ENCODE peak calls at places on chromosomes 4 and X, in six cellular contexts. One of them, this sample, is unnamed.

GRCh38 chr4:62661821-62662220 is 1461.7 kb downstream of the ADGRL3 start:
- DNase-seq in heart left ventricle: no peak
- DNase-seq in NB4: no peak
- DNase-seq in stomach: no peak
- DNase-seq in tibial nerve: no peak
- DNase-seq in H1: no peak
- DNase-seq in this sample: no peak

GRCh38 chr4:94567811-94568210 is 116.1 kb downstream of the PDLIM5 start:
- DNase-seq in heart left ventricle: no peak
- DNase-seq in NB4: no peak
- DNase-seq in stomach: no peak
- DNase-seq in tibial nerve: no peak
- DNase-seq in H1: no peak
- DNase-seq in this sample: no peak

GRCh38 chr4:142547974-142548373 is 298.1 kb downstream of the INPP4B start:
- DNase-seq in heart left ventricle: no peak
- DNase-seq in NB4: no peak
- DNase-seq in stomach: no peak
- DNase-seq in tibial nerve: no peak
- DNase-seq in H1: no peak
- DNase-seq in this sample: no peak

GRCh38 chrX:45324941-45325340 is 124.3 kb upstream of the DIPK2B start:
- DNase-seq in heart left ventricle: no peak
- DNase-seq in NB4: no peak
- DNase-seq in stomach: no peak
- DNase-seq in tibial nerve: no peak
- DNase-seq in H1: no peak
- DNase-seq in this sample: no peak

GRCh38 chr4:63169836-63170235 is 1239.4 kb downstream of the TECRL start:
- DNase-seq in heart left ventricle: no peak
- DNase-seq in NB4: no peak
- DNase-seq in stomach: no peak
- DNase-seq in tibial nerve: no peak
- DNase-seq in H1: no peak
- DNase-seq in this sample: no peak

GRCh38 chr4:169238445-169238844 is 32.3 kb downstream of the SH3RF1 start:
- DNase-seq in heart left ventricle: no peak
- DNase-seq in NB4: no peak
- DNase-seq in stomach: no peak
- DNase-seq in tibial nerve: no peak
- DNase-seq in H1: no peak
- DNase-seq in this sample: no peak

GRCh38 chr4:87419578-87420249 is 2.7 kb upstream of the NUDT9 start:
- DNase-seq in heart left ventricle: no peak
- DNase-seq in NB4: no peak
- DNase-seq in stomach: no peak
- DNase-seq in tibial nerve: no peak
- DNase-seq in H1: no peak
- DNase-seq in this sample: no peak

GRCh38 chrX:11351375-11352295 is 58.4 kb downstream of the AMELX start:
- DNase-seq in heart left ventricle: peak
- DNase-seq in NB4: no peak
- DNase-seq in stomach: peak
- DNase-seq in tibial nerve: peak
- DNase-seq in H1: no peak
- DNase-seq in this sample: no peak

GRCh38 chrX:2924151-2924550 is 5.0 kb downstream of the ARSD start:
- DNase-seq in heart left ventricle: no peak
- DNase-seq in NB4: no peak
- DNase-seq in stomach: no peak
- DNase-seq in tibial nerve: no peak
- DNase-seq in H1: no peak
- DNase-seq in this sample: no peak

GRCh38 chr4:24105183-24106039 is 215.6 kb upstream of the PPARGC1A start:
- DNase-seq in heart left ventricle: no peak
- DNase-seq in NB4: no peak
- DNase-seq in stomach: no peak
- DNase-seq in tibial nerve: no peak
- DNase-seq in H1: no peak
- DNase-seq in this sample: no peak

GRCh38 chrX:143837444-143837843 is 46.4 kb upstream of the UBE2NL start:
- DNase-seq in heart left ventricle: no peak
- DNase-seq in NB4: no peak
- DNase-seq in stomach: no peak
- DNase-seq in tibial nerve: no peak
- DNase-seq in H1: no peak
- DNase-seq in this sample: no peak

GRCh38 chr4:128322311-128322710 is 34.7 kb upstream of the PGRMC2 start:
- DNase-seq in heart left ventricle: no peak
- DNase-seq in NB4: no peak
- DNase-seq in stomach: no peak
- DNase-seq in tibial nerve: no peak
- DNase-seq in H1: no peak
- DNase-seq in this sample: no peak

GRCh38 chr4:76251448-76252270 is at the start of gene FAM47E:
- DNase-seq in heart left ventricle: peak
- DNase-seq in NB4: peak
- DNase-seq in stomach: peak
- DNase-seq in tibial nerve: peak
- DNase-seq in H1: peak
- DNase-seq in this sample: no peak

GRCh38 chr4:142815834-142816233 is 30.3 kb downstream of the INPP4B start:
- DNase-seq in heart left ventricle: no peak
- DNase-seq in NB4: no peak
- DNase-seq in stomach: no peak
- DNase-seq in tibial nerve: peak
- DNase-seq in H1: no peak
- DNase-seq in this sample: no peak

GRCh38 chrX:153411255-153411987 is at the start of gene ZFP92:
- DNase-seq in heart left ventricle: peak
- DNase-seq in NB4: peak
- DNase-seq in stomach: peak
- DNase-seq in tibial nerve: no peak
- DNase-seq in H1: peak
- DNase-seq in this sample: no peak

GRCh38 chr4:128163177-128164117 is 102.3 kb downstream of the LARP1B start:
- DNase-seq in heart left ventricle: no peak
- DNase-seq in NB4: no peak
- DNase-seq in stomach: no peak
- DNase-seq in tibial nerve: no peak
- DNase-seq in H1: no peak
- DNase-seq in this sample: no peak

GRCh38 chr4:155639674-155640529 is 26.7 kb upstream of the GUCY1A1 start:
- DNase-seq in heart left ventricle: no peak
- DNase-seq in NB4: no peak
- DNase-seq in stomach: no peak
- DNase-seq in tibial nerve: no peak
- DNase-seq in H1: no peak
- DNase-seq in this sample: no peak

GRCh38 chr4:100450449-100450848 is 67.4 kb downstream of the EMCN start:
- DNase-seq in heart left ventricle: no peak
- DNase-seq in NB4: no peak
- DNase-seq in stomach: no peak
- DNase-seq in tibial nerve: no peak
- DNase-seq in H1: no peak
- DNase-seq in this sample: no peak

GRCh38 chr4:57037982-57038604 is 59.4 kb downstream of the POLR2B start:
- DNase-seq in heart left ventricle: peak
- DNase-seq in NB4: peak
- DNase-seq in stomach: peak
- DNase-seq in tibial nerve: peak
- DNase-seq in H1: peak
- DNase-seq in this sample: peak

GRCh38 chr4:3703343-3703676 is 62.9 kb upstream of the ADRA2C start:
- DNase-seq in heart left ventricle: no peak
- DNase-seq in NB4: no peak
- DNase-seq in stomach: no peak
- DNase-seq in tibial nerve: no peak
- DNase-seq in H1: no peak
- DNase-seq in this sample: no peak

GRCh38 chr4:37631551-37631950 is 54.6 kb downstream of the RELL1 start:
- DNase-seq in heart left ventricle: peak
- DNase-seq in NB4: no peak
- DNase-seq in stomach: peak
- DNase-seq in tibial nerve: peak
- DNase-seq in H1: no peak
- DNase-seq in this sample: peak

GRCh38 chr4:42655921-42656735 is 777 bp downstream of the ATP8A1 start:
- DNase-seq in heart left ventricle: peak
- DNase-seq in NB4: peak
- DNase-seq in stomach: peak
- DNase-seq in tibial nerve: peak
- DNase-seq in H1: peak
- DNase-seq in this sample: peak

GRCh38 chrX:95764972-95765451 is 919.6 kb upstream of the DIAPH2 start:
- DNase-seq in heart left ventricle: no peak
- DNase-seq in NB4: peak
- DNase-seq in stomach: no peak
- DNase-seq in tibial nerve: peak
- DNase-seq in H1: peak
- DNase-seq in this sample: peak

GRCh38 chrX:9829308-9830267 is 43.4 kb downstream of the SHROOM2 start:
- DNase-seq in heart left ventricle: no peak
- DNase-seq in NB4: no peak
- DNase-seq in stomach: no peak
- DNase-seq in tibial nerve: no peak
- DNase-seq in H1: no peak
- DNase-seq in this sample: no peak

GRCh38 chr4:38368612-38369011 is 295.4 kb upstream of the KLF3 start:
- DNase-seq in heart left ventricle: no peak
- DNase-seq in NB4: peak
- DNase-seq in stomach: no peak
- DNase-seq in tibial nerve: no peak
- DNase-seq in H1: no peak
- DNase-seq in this sample: no peak

GRCh38 chr4:108926058-108926457 is 163.2 kb upstream of the ETNPPL start:
- DNase-seq in heart left ventricle: no peak
- DNase-seq in NB4: peak
- DNase-seq in stomach: no peak
- DNase-seq in tibial nerve: no peak
- DNase-seq in H1: no peak
- DNase-seq in this sample: no peak

GRCh38 chr4:41510179-41510578 is 27.8 kb upstream of the LIMCH1 start:
- DNase-seq in heart left ventricle: no peak
- DNase-seq in NB4: no peak
- DNase-seq in stomach: no peak
- DNase-seq in tibial nerve: no peak
- DNase-seq in H1: no peak
- DNase-seq in this sample: no peak

GRCh38 chr4:46977245-46977644 is 16.1 kb downstream of the GABRA4 start:
- DNase-seq in heart left ventricle: no peak
- DNase-seq in NB4: no peak
- DNase-seq in stomach: no peak
- DNase-seq in tibial nerve: no peak
- DNase-seq in H1: no peak
- DNase-seq in this sample: no peak

GRCh38 chr4:5823542-5824211 is 69.2 kb downstream of the CRMP1 start:
- DNase-seq in heart left ventricle: no peak
- DNase-seq in NB4: no peak
- DNase-seq in stomach: no peak
- DNase-seq in tibial nerve: no peak
- DNase-seq in H1: no peak
- DNase-seq in this sample: no peak

GRCh38 chrX:9847071-9847470 is 60.8 kb downstream of the SHROOM2 start:
- DNase-seq in heart left ventricle: no peak
- DNase-seq in NB4: no peak
- DNase-seq in stomach: no peak
- DNase-seq in tibial nerve: no peak
- DNase-seq in H1: no peak
- DNase-seq in this sample: no peak

GRCh38 chr4:79913581-79913980 is 159.4 kb downstream of the ANTXR2 start:
- DNase-seq in heart left ventricle: no peak
- DNase-seq in NB4: peak
- DNase-seq in stomach: no peak
- DNase-seq in tibial nerve: no peak
- DNase-seq in H1: no peak
- DNase-seq in this sample: no peak

GRCh38 chrX:40172169-40172979 is 74.6 kb upstream of the BCOR start:
- DNase-seq in heart left ventricle: peak
- DNase-seq in NB4: peak
- DNase-seq in stomach: peak
- DNase-seq in tibial nerve: peak
- DNase-seq in H1: peak
- DNase-seq in this sample: peak
- TF ChIP-seq POLR2A in heart left ventricle: peak
- TF ChIP-seq POLR2A in NB4: no peak
- TF ChIP-seq POLR2A in stomach: no peak
- TF ChIP-seq POLR2A in tibial nerve: no peak
- TF ChIP-seq POLR2A in H1: no peak
- TF ChIP-seq POLR2A in this sample: no peak

GRCh38 chrX:48998391-48998790 is 3.7 kb downstream of the GRIPAP1 start:
- DNase-seq in heart left ventricle: no peak
- DNase-seq in NB4: peak
- DNase-seq in stomach: no peak
- DNase-seq in tibial nerve: no peak
- DNase-seq in H1: no peak
- DNase-seq in this sample: no peak
- H3K4me3 ChIP-seq in heart left ventricle: no peak
- H3K4me3 ChIP-seq in NB4: no peak
- H3K4me3 ChIP-seq in stomach: no peak
- H3K4me3 ChIP-seq in tibial nerve: no peak
- H3K4me3 ChIP-seq in H1: no peak
- H3K4me3 ChIP-seq in this sample: no peak

GRCh38 chr4:11455201-11455835 is 26.6 kb upstream of the HS3ST1 start:
- DNase-seq in heart left ventricle: no peak
- DNase-seq in NB4: no peak
- DNase-seq in stomach: peak
- DNase-seq in tibial nerve: no peak
- DNase-seq in H1: no peak
- DNase-seq in this sample: no peak
- TF ChIP-seq CTCF in heart left ventricle: no peak
- TF ChIP-seq CTCF in NB4: no peak
- TF ChIP-seq CTCF in stomach: no peak
- TF ChIP-seq CTCF in tibial nerve: no peak
- TF ChIP-seq CTCF in H1: no peak
- TF ChIP-seq CTCF in this sample: no peak

GRCh38 chrX:54182864-54183613 is at the start of gene FAM120C:
- DNase-seq in heart left ventricle: peak
- DNase-seq in NB4: peak
- DNase-seq in stomach: peak
- DNase-seq in tibial nerve: peak
- DNase-seq in H1: peak
- DNase-seq in this sample: peak

GRCh38 chrX:54180403-54180802 is 2.7 kb downstream of the FAM120C start:
- DNase-seq in heart left ventricle: no peak
- DNase-seq in NB4: no peak
- DNase-seq in stomach: no peak
- DNase-seq in tibial nerve: no peak
- DNase-seq in H1: no peak
- DNase-seq in this sample: no peak

GRCh38 chrX:54184474-54184873 is 1.4 kb upstream of the FAM120C start:
- DNase-seq in heart left ventricle: no peak
- DNase-seq in NB4: no peak
- DNase-seq in stomach: no peak
- DNase-seq in tibial nerve: no peak
- DNase-seq in H1: no peak
- DNase-seq in this sample: no peak

GRCh38 chrX:54181196-54181953 is 1.7 kb downstream of the FAM120C start:
- DNase-seq in heart left ventricle: no peak
- DNase-seq in NB4: peak
- DNase-seq in stomach: no peak
- DNase-seq in tibial nerve: no peak
- DNase-seq in H1: no peak
- DNase-seq in this sample: no peak

GRCh38 chrX:54182194-54182863 is 725 bp downstream of the FAM120C start:
- DNase-seq in heart left ventricle: peak
- DNase-seq in NB4: peak
- DNase-seq in stomach: peak
- DNase-seq in tibial nerve: peak
- DNase-seq in H1: peak
- DNase-seq in this sample: peak
- TF ChIP-seq POLR2A in heart left ventricle: peak
- TF ChIP-seq POLR2A in NB4: peak
- TF ChIP-seq POLR2A in stomach: no peak
- TF ChIP-seq POLR2A in tibial nerve: no peak
- TF ChIP-seq POLR2A in H1: no peak
- TF ChIP-seq POLR2A in this sample: no peak